ENCODE peak calls at places on chromosomes 1 and 21, in ten cellular contexts. Z is heart left ventricle; R is tibial artery; Y is CD8-positive, alpha-beta memory T cell; U is mammary epithelial cell; N is fibroblast of lung; D is CD4-positive, CD25-positive, alpha-beta regulatory T cell; J is bronchial epithelial cell; B is kidney; C is PC-9. S is an unnamed sample. For H3K36me3, the result is how much of the 10 kb centered on the place peaks cover.

GRCh38 chr21:15406791-15407190 is 323.0 kb upstream of the USP25 start:
- DNase-seq in Z (no peak), R (no peak), Y (no peak), U (peak), N (no peak), D (no peak), J (no peak), B (peak), C (no peak), S (no peak)

GRCh38 chr1:188355847-188356246 is 1527.1 kb downstream of the PLA2G4A start:
- DNase-seq in Z (no peak), R (no peak), Y (no peak), U (no peak), N (no peak), D (no peak), J (no peak), B (peak), C (no peak), S (no peak)

GRCh38 chr1:151909167-151910149 is at the start of gene THEM4:
- DNase-seq in Z (peak), R (peak), Y (peak), U (peak), N (peak), D (peak), J (peak), B (peak), C (peak), S (peak)

GRCh38 chr1:77987942-77988341 is 9.1 kb upstream of the FUBP1 start:
- DNase-seq in Z (no peak), R (no peak), Y (no peak), U (no peak), N (no peak), D (no peak), J (no peak), B (no peak), C (no peak), S (no peak)

GRCh38 chr1:77370588-77371306 is 88.9 kb downstream of the AK5 start:
- DNase-seq in Z (no peak), R (no peak), Y (no peak), U (peak), N (peak), D (no peak), J (peak), B (no peak), C (no peak), S (peak)

GRCh38 chr21:32812035-32812434 is 40.5 kb upstream of the PAXBP1 start:
- DNase-seq in Z (no peak), R (no peak), Y (no peak), U (no peak), N (peak), D (no peak), J (no peak), B (no peak), C (no peak), S (peak)

GRCh38 chr1:177211231-177211630 is 40.5 kb downstream of the BRINP2 start:
- DNase-seq in Z (no peak), R (no peak), Y (no peak), U (no peak), N (no peak), D (no peak), J (no peak), B (no peak), C (no peak), S (no peak)

GRCh38 chr21:39060485-39061099 is 122.7 kb downstream of the PSMG1 start:
- DNase-seq in Z (no peak), R (no peak), Y (no peak), U (no peak), N (no peak), D (no peak), J (no peak), B (no peak), C (no peak), S (no peak)

GRCh38 chr1:172537827-172538391 is 5.0 kb downstream of the SUCO start:
- DNase-seq in Z (no peak), R (no peak), Y (no peak), U (peak), N (peak), D (no peak), J (no peak), B (no peak), C (no peak), S (no peak)

GRCh38 chr21:17501107-17502006 is 11.5 kb upstream of the CXADR start:
- DNase-seq in Z (no peak), R (no peak), Y (no peak), U (no peak), N (no peak), D (no peak), J (peak), B (no peak), C (peak), S (no peak)

GRCh38 chr1:22267413-22268257 is 124.7 kb upstream of the WNT4 start:
- DNase-seq in Z (no peak), R (no peak), Y (no peak), U (no peak), N (no peak), D (no peak), J (no peak), B (no peak), C (no peak), S (no peak)

GRCh38 chr1:202007279-202007678 is 3.1 kb upstream of the ELF3 start:
- DNase-seq in Z (no peak), R (no peak), Y (no peak), U (no peak), N (no peak), D (no peak), J (no peak), B (no peak), C (no peak), S (no peak)

GRCh38 chr1:117735045-117735992 is 129.5 kb downstream of the TENT5C start:
- DNase-seq in Z (no peak), R (no peak), Y (peak), U (peak), N (peak), D (peak), J (peak), B (no peak), C (peak), S (peak)

GRCh38 chr1:201274616-201275265 is 8.6 kb upstream of the PKP1 start:
- DNase-seq in Z (no peak), R (no peak), Y (no peak), U (no peak), N (no peak), D (no peak), J (no peak), B (peak), C (peak), S (no peak)

GRCh38 chr1:235919797-235920475 is 53.2 kb upstream of the LYST start:
- DNase-seq in Z (no peak), R (no peak), Y (no peak), U (peak), N (peak), D (no peak), J (peak), B (no peak), C (peak), S (peak)

DNA sequence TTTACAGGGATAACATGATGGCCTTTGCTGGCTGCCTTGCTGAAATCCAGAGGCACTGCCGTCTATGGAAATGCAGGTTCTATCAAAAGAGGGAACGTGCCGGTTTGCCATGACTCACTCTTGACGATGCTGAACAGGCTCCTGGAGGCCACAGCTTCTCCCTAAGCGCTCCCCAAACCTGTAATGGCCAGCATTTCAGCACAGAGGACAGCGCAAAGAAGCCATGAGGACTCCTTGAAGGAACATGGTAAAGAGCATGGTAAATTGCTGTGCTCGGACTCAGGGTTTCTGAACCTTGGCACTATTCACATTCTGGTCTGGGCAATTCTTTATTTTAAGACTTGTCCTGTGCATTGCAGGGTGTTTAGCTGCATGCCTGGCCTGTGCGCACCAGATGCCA is 217.5 kb downstream of the CAMTA1 start:
- DNase-seq in Z (no peak), R (no peak), Y (no peak), U (no peak), N (peak), D (no peak), J (peak), B (no peak), C (no peak), S (no peak)
- H3K36me3 ChIP-seq in Z (under half), R (under half), Y (under half), U (under half), N (under half), D (under half), J (under half), B (under half), C (under half), S (under half)

GRCh38 chr1:19165501-19165900 is 44.6 kb downstream of the UBR4 start:
- DNase-seq in Z (no peak), R (no peak), Y (no peak), U (peak), N (peak), D (no peak), J (no peak), B (no peak), C (no peak), S (no peak)
- H3K36me3 ChIP-seq in Z (half or more), R (half or more), Y (half or more), U (half or more), N (under half), D (half or more), J (under half), B (half or more), C (under half), S (half or more)

GRCh38 chr1:155966135-155966534 is 12.2 kb downstream of the ARHGEF2 start:
- DNase-seq in Z (no peak), R (no peak), Y (no peak), U (no peak), N (no peak), D (no peak), J (no peak), B (no peak), C (no peak), S (no peak)
- H3K36me3 ChIP-seq in Z (half or more), R (half or more), Y (half or more), U (under half), N (under half), D (half or more), J (under half), B (under half), C (half or more), S (half or more)

GRCh38 chr1:222670110-222670509 is 42.2 kb downstream of the AIDA start:
- DNase-seq in Z (no peak), R (no peak), Y (no peak), U (no peak), N (no peak), D (no peak), J (no peak), B (no peak), C (no peak), S (no peak)
- H3K36me3 ChIP-seq in Z (half or more), R (half or more), Y (under half), U (under half), N (under half), D (half or more), J (under half), B (under half), C (under half), S (half or more)

DNA sequence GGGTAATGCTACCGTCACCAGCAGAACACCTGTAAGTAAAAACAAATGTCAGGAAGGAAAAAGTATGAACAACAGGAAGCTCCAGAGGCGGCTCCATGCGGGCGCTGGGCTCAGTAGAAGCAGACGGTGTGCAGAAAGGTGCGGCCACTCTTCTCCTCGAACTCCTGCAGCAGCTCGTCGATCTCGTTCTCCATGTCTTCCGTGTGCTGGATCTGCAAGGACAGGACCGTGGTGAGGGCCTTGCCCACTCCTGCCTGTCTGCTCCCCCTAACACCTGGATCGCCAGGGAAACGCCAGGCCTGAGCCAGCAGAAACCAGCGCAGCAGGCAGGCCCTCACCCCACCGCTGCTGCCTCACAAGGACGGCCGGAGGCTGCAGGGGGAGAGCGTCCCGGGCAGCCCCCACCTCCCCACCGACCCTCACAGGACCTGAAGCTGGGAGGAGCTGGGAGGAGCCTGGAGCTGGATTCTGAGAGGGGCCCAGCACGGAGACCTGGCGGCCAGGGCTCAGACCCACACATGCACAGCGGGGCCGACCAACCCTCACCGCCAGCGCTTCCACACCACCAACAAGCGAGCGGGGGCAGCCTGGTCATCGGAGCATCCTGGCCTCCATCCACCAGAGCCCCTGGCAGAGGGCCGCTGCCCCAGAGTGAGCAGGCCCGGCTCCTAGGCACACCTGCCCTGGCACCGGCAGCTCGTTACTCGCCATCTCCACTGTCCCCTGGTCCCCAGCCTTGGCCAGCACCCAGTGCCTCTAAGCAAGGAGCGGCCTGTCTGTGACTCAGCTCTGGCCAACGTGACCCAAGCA is 1.7 kb upstream of the TMEM240 start:
- DNase-seq in Z (no peak), R (no peak), Y (no peak), U (no peak), N (no peak), D (no peak), J (no peak), B (no peak), C (no peak), S (no peak)
- H3K36me3 ChIP-seq in Z (under half), R (under half), Y (under half), U (under half), N (under half), D (under half), J (under half), B (under half), C (under half), S (under half)

GRCh38 chr1:111466480-111466879 is 7.3 kb upstream of the C1orf162 start:
- DNase-seq in Z (no peak), R (no peak), Y (no peak), U (no peak), N (no peak), D (no peak), J (no peak), B (no peak), C (no peak), S (no peak)

GRCh38 chr1:111462368-111463028 is 11.3 kb upstream of the C1orf162 start:
- DNase-seq in Z (no peak), R (no peak), Y (no peak), U (no peak), N (no peak), D (no peak), J (no peak), B (no peak), C (no peak), S (no peak)

GRCh38 chr1:111461765-111462164 is 12.0 kb upstream of the C1orf162 start:
- DNase-seq in Z (no peak), R (no peak), Y (no peak), U (no peak), N (no peak), D (no peak), J (no peak), B (no peak), C (no peak), S (no peak)

GRCh38 chr1:111465754-111466153 is 8.0 kb upstream of the C1orf162 start:
- DNase-seq in Z (no peak), R (no peak), Y (no peak), U (no peak), N (no peak), D (no peak), J (no peak), B (no peak), C (no peak), S (no peak)

DNA sequence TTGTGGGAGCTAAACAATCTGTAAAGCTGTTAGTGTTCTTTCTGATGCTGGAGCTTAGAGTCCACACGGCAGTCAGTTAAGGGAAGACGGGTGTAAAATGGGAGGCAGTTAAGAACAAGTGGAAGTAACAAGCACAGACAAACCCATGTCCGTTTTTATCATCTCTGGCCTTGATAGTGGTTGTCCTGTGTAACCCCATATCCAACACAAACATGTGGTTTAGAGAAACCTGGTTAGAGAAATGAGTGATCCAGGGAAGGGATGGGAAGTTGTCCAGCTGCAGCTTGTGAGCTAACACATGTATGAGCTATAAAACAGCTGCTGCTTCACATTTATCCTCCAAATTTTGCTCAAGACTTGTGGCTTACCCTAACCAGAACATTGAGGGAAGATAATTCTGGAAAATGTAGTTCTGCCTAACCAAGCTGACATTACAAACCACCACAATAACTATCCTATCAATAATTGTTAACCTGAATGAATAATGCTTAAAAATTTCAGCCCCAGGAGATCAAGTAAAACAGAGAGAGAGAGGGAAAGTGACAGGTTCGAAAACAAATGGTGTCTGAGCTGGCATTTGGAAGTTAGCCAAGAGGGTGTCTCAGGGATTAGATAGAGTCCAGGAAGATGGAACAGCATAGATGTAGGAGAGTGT is 10.6 kb upstream of the C1orf162 start:
- DNase-seq in Z (no peak), R (no peak), Y (no peak), U (peak), N (peak), D (no peak), J (no peak), B (no peak), C (no peak), S (no peak)
- H3K36me3 ChIP-seq in Z (half or more), R (half or more), Y (under half), U (under half), N (under half), D (half or more), J (under half), B (under half), C (under half), S (half or more)

GRCh38 chr1:12359734-12360133 is 129.9 kb downstream of the VPS13D start:
- DNase-seq in Z (no peak), R (no peak), Y (no peak), U (peak), N (peak), D (no peak), J (peak), B (no peak), C (no peak), S (no peak)

GRCh38 chr1:12358499-12358898 is 128.7 kb downstream of the VPS13D start:
- DNase-seq in Z (no peak), R (no peak), Y (no peak), U (no peak), N (no peak), D (no peak), J (no peak), B (no peak), C (no peak), S (no peak)

GRCh38 chr1:12353981-12354380 is 124.2 kb downstream of the VPS13D start:
- DNase-seq in Z (no peak), R (no peak), Y (no peak), U (no peak), N (no peak), D (no peak), J (no peak), B (no peak), C (no peak), S (no peak)

DNA sequence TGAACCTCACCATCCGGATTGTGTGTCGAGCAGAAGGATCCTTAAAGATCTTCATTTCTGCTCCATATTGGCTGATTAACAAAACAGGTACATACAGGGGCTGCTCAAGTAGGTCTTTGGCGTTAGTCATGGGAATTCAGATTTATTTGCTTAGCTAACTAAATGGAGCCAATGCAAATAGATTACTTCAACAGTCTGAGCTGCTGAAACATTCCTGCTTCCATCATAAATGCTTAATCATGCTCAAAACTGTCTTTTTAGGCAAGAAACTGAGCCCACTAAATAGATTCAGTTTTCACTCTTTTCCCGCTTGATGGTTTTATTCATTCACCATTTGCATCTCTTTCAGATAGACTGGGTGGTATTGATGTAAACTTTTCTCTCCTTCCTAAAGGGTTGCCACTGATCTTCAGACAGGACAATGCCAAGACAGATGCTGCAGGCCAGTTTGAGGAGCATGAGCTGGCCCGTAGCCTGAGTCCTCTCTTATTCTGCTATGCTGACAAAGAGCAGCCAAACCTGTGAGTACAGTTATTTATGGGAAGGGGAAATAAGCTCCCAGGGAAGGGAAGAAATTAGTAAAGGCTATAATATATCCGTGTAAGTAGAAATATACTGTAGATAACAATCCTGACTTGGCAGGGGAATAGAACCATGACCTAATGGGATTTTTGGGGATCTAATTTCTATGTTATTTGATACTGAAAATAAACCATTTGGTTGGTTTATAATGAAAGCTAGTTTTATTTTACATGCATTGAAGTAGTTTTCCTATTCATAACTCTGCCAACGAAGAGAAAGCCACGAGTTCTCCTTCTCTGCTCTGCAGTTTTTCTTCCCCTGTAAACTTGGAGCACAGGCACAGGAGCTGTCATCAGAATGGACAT is 126.4 kb downstream of the VPS13D start:
- DNase-seq in Z (no peak), R (no peak), Y (no peak), U (no peak), N (peak), D (no peak), J (peak), B (no peak), C (no peak), S (peak)
- H3K36me3 ChIP-seq in Z (half or more), R (under half), Y (under half), U (under half), N (under half), D (half or more), J (under half), B (under half), C (under half), S (half or more)